ENCODE peak calls at places on chromosomes 3 and 15, in five cellular contexts. One of them, this sample, is unnamed.

GRCh38 chr15:65787260-65787659 is 4.8 kb downstream of the DENND4A start:
- DNase-seq in endothelial cell of umbilical vein: no peak
- DNase-seq in PC-3: no peak
- DNase-seq in neural progenitor cell: no peak
- DNase-seq in prostate gland: no peak
- DNase-seq in this sample: no peak

GRCh38 chr3:126083511-126083912 is 412 bp downstream of the SLC41A3 start:
- DNase-seq in neural progenitor cell: peak
- DNase-seq in prostate gland: peak
- DNase-seq in endothelial cell of umbilical vein: peak
- DNase-seq in PC-3: peak
- DNase-seq in this sample: peak

GRCh38 chr3:110419096-110419495 is 652.5 kb upstream of the NECTIN3 start:
- DNase-seq in PC-3: peak
- DNase-seq in prostate gland: no peak
- DNase-seq in endothelial cell of umbilical vein: peak
- DNase-seq in neural progenitor cell: no peak
- DNase-seq in this sample: no peak

GRCh38 chr3:101010316-101010715 is 17.1 kb upstream of the ABI3BP start:
- DNase-seq in neural progenitor cell: no peak
- DNase-seq in endothelial cell of umbilical vein: peak
- DNase-seq in PC-3: no peak
- DNase-seq in prostate gland: no peak
- DNase-seq in this sample: no peak

GRCh38 chr15:38577405-38577987 is 12.9 kb upstream of the RASGRP1 start:
- DNase-seq in PC-3: no peak
- DNase-seq in prostate gland: no peak
- DNase-seq in neural progenitor cell: no peak
- DNase-seq in endothelial cell of umbilical vein: no peak
- DNase-seq in this sample: no peak

GRCh38 chr3:148075829-148076716 is 621.6 kb upstream of the AGTR1 start:
- DNase-seq in endothelial cell of umbilical vein: peak
- DNase-seq in PC-3: peak
- DNase-seq in prostate gland: no peak
- DNase-seq in neural progenitor cell: peak
- DNase-seq in this sample: no peak

GRCh38 chr3:123385981-123386380 is 62.9 kb downstream of the ADCY5 start:
- DNase-seq in prostate gland: no peak
- DNase-seq in neural progenitor cell: no peak
- DNase-seq in endothelial cell of umbilical vein: no peak
- DNase-seq in PC-3: peak
- DNase-seq in this sample: no peak

GRCh38 chr3:197350446-197350845 is 52.0 kb upstream of the DLG1 start:
- DNase-seq in prostate gland: no peak
- DNase-seq in PC-3: no peak
- DNase-seq in neural progenitor cell: no peak
- DNase-seq in endothelial cell of umbilical vein: no peak
- DNase-seq in this sample: no peak

GRCh38 chr15:31393441-31394091 is 66.9 kb downstream of the KLF13 start:
- DNase-seq in endothelial cell of umbilical vein: no peak
- DNase-seq in PC-3: no peak
- DNase-seq in prostate gland: no peak
- DNase-seq in neural progenitor cell: no peak
- DNase-seq in this sample: no peak

GRCh38 chr15:31347067-31347975 is 20.7 kb downstream of the KLF13 start:
- DNase-seq in neural progenitor cell: no peak
- DNase-seq in PC-3: no peak
- DNase-seq in prostate gland: no peak
- DNase-seq in endothelial cell of umbilical vein: no peak
- DNase-seq in this sample: peak

GRCh38 chr3:47762233-47762632 is 19.5 kb downstream of the SMARCC1 start:
- DNase-seq in PC-3: no peak
- DNase-seq in endothelial cell of umbilical vein: no peak
- DNase-seq in neural progenitor cell: no peak
- DNase-seq in prostate gland: no peak
- DNase-seq in this sample: no peak

GRCh38 chr15:61501815-61502214 is 272.7 kb upstream of the RORA start:
- DNase-seq in PC-3: no peak
- DNase-seq in endothelial cell of umbilical vein: peak
- DNase-seq in neural progenitor cell: no peak
- DNase-seq in prostate gland: no peak
- DNase-seq in this sample: no peak

GRCh38 chr3:15298504-15298903 is 33.9 kb downstream of the SH3BP5 start:
- DNase-seq in prostate gland: no peak
- DNase-seq in endothelial cell of umbilical vein: no peak
- DNase-seq in PC-3: no peak
- DNase-seq in neural progenitor cell: no peak
- DNase-seq in this sample: no peak

GRCh38 chr3:16511561-16512434 is 1.7 kb downstream of the RFTN1 start:
- DNase-seq in PC-3: no peak
- DNase-seq in prostate gland: no peak
- DNase-seq in endothelial cell of umbilical vein: peak
- DNase-seq in neural progenitor cell: peak
- DNase-seq in this sample: peak

GRCh38 chr3:187739125-187739560 is 6.1 kb downstream of the BCL6 start:
- DNase-seq in neural progenitor cell: no peak
- DNase-seq in prostate gland: no peak
- DNase-seq in endothelial cell of umbilical vein: no peak
- DNase-seq in PC-3: no peak
- DNase-seq in this sample: peak

GRCh38 chr3:9111349-9112265 is 137.8 kb downstream of the SRGAP3 start:
- DNase-seq in prostate gland: no peak
- DNase-seq in endothelial cell of umbilical vein: no peak
- DNase-seq in PC-3: no peak
- DNase-seq in neural progenitor cell: no peak
- DNase-seq in this sample: no peak

GRCh38 chr15:101378356-101378755 is 83.3 kb upstream of the SNRPA1 start:
- DNase-seq in prostate gland: no peak
- DNase-seq in endothelial cell of umbilical vein: no peak
- DNase-seq in PC-3: no peak
- DNase-seq in neural progenitor cell: no peak
- DNase-seq in this sample: no peak
- H3K27ac ChIP-seq in prostate gland: no peak
- H3K27ac ChIP-seq in endothelial cell of umbilical vein: no peak
- H3K27ac ChIP-seq in PC-3: no peak
- H3K27ac ChIP-seq in neural progenitor cell: no peak
- H3K27ac ChIP-seq in this sample: no peak

GRCh38 chr3:139934557-139935070 is 371 bp upstream of the CLSTN2 start:
- DNase-seq in PC-3: no peak
- DNase-seq in prostate gland: no peak
- DNase-seq in neural progenitor cell: peak
- DNase-seq in endothelial cell of umbilical vein: no peak
- DNase-seq in this sample: no peak
- TF ChIP-seq CTCF in PC-3: no peak
- TF ChIP-seq CTCF in prostate gland: peak
- TF ChIP-seq CTCF in neural progenitor cell: peak
- TF ChIP-seq CTCF in endothelial cell of umbilical vein: no peak
- TF ChIP-seq CTCF in this sample: no peak

GRCh38 chr15:27241942-27242341 is 271.0 kb downstream of the GABRG3 start:
- DNase-seq in endothelial cell of umbilical vein: no peak
- DNase-seq in PC-3: peak
- DNase-seq in prostate gland: no peak
- DNase-seq in neural progenitor cell: no peak
- DNase-seq in this sample: no peak
- H3K27ac ChIP-seq in endothelial cell of umbilical vein: no peak
- H3K27ac ChIP-seq in PC-3: no peak
- H3K27ac ChIP-seq in prostate gland: no peak
- H3K27ac ChIP-seq in neural progenitor cell: no peak
- H3K27ac ChIP-seq in this sample: no peak

GRCh38 chr15:98567951-98568350 is 80.4 kb upstream of the IGF1R start:
- DNase-seq in prostate gland: no peak
- DNase-seq in PC-3: no peak
- DNase-seq in endothelial cell of umbilical vein: no peak
- DNase-seq in neural progenitor cell: no peak
- DNase-seq in this sample: no peak

GRCh38 chr15:98565566-98565965 is 82.8 kb upstream of the IGF1R start:
- DNase-seq in neural progenitor cell: no peak
- DNase-seq in PC-3: no peak
- DNase-seq in endothelial cell of umbilical vein: no peak
- DNase-seq in prostate gland: no peak
- DNase-seq in this sample: no peak

GRCh38 chr15:98570119-98570518 is 78.2 kb upstream of the IGF1R start:
- DNase-seq in endothelial cell of umbilical vein: no peak
- DNase-seq in PC-3: no peak
- DNase-seq in prostate gland: no peak
- DNase-seq in neural progenitor cell: no peak
- DNase-seq in this sample: no peak

DNA sequence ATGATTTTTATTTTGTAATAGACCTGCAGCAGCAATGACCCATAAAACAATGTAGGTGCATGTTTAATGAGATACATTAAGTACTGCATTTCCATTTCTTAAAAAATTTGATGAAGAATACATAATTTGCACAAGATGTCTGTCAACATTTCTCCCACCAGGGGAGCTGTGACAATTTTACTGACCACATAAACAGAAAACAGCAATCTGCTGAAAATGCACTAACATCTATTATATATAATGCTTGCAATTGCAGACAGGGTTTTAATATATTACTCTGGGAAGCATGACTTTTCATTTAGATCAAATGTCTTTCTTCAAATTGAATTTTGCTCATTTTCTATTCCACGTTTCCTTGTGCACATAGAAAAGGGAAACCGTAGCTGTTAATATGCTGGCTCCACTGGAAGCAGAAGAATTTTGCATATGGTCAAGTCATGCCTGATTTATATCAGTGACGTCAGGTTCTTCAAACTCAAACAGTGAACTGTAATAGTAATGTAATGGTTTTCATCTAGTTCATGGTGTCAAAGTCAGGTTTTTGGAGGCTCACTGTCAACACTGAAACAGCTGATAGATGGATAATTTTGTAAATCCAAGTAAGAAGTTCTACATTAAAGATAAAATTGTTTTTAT is 79.8 kb upstream of the IGF1R start:
- DNase-seq in PC-3: no peak
- DNase-seq in prostate gland: no peak
- DNase-seq in endothelial cell of umbilical vein: no peak
- DNase-seq in neural progenitor cell: no peak
- DNase-seq in this sample: no peak
- TF ChIP-seq CTCF in PC-3: peak
- TF ChIP-seq CTCF in prostate gland: peak
- TF ChIP-seq CTCF in endothelial cell of umbilical vein: peak
- TF ChIP-seq CTCF in neural progenitor cell: peak
- TF ChIP-seq CTCF in this sample: no peak

GRCh38 chr3:11713171-11713570 is 69.5 kb upstream of the VGLL4 start:
- DNase-seq in endothelial cell of umbilical vein: no peak
- DNase-seq in prostate gland: no peak
- DNase-seq in PC-3: no peak
- DNase-seq in neural progenitor cell: no peak
- DNase-seq in this sample: no peak
- H3K27ac ChIP-seq in endothelial cell of umbilical vein: no peak
- H3K27ac ChIP-seq in prostate gland: no peak
- H3K27ac ChIP-seq in PC-3: no peak
- H3K27ac ChIP-seq in neural progenitor cell: no peak
- H3K27ac ChIP-seq in this sample: no peak

GRCh38 chr3:138284957-138285477 is 44.6 kb downstream of the NME9 start:
- DNase-seq in endothelial cell of umbilical vein: no peak
- DNase-seq in PC-3: peak
- DNase-seq in neural progenitor cell: no peak
- DNase-seq in prostate gland: no peak
- DNase-seq in this sample: no peak
- TF ChIP-seq CTCF in endothelial cell of umbilical vein: peak
- TF ChIP-seq CTCF in PC-3: peak
- TF ChIP-seq CTCF in neural progenitor cell: peak
- TF ChIP-seq CTCF in prostate gland: no peak
- TF ChIP-seq CTCF in this sample: no peak

DNA sequence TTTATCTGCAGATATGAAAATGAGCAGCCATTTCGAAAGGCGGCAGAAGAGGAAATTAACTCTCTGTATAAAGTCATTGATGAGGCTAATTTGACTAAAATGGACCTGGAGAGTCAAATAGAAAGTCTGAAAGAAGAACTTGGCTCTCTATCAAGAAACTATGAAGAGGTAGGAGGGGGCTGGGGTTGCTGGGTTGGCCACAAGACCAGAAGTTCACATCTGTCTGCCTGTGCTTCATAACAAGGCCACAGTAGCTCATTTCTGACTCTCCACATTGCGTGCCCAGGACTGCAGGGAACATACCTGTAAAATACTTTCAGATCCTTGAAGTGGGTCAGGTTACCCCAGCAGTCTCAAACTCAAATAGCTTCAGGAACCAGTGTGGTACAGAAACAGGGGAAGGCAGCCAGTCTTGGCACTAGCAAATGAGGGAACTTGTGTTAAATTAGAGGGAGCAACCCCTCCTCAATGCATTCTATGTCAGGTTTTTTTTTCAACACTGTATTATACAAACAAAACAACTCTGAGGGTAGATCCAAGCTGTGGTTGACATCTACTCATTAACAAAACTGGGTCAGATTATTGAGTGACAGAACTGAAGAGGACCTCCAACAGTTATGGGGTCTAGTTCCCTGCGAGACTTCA is 48.7 kb downstream of the BFSP2 start:
- DNase-seq in PC-3: no peak
- DNase-seq in neural progenitor cell: no peak
- DNase-seq in endothelial cell of umbilical vein: no peak
- DNase-seq in prostate gland: no peak
- DNase-seq in this sample: no peak
- H3K27ac ChIP-seq in PC-3: no peak
- H3K27ac ChIP-seq in neural progenitor cell: no peak
- H3K27ac ChIP-seq in endothelial cell of umbilical vein: no peak
- H3K27ac ChIP-seq in prostate gland: no peak
- H3K27ac ChIP-seq in this sample: no peak

GRCh38 chr3:160719710-160720109 is 36.3 kb upstream of the PPM1L start:
- DNase-seq in prostate gland: no peak
- DNase-seq in neural progenitor cell: no peak
- DNase-seq in PC-3: no peak
- DNase-seq in endothelial cell of umbilical vein: no peak
- DNase-seq in this sample: no peak

GRCh38 chr3:160722331-160722730 is 33.7 kb upstream of the PPM1L start:
- DNase-seq in endothelial cell of umbilical vein: no peak
- DNase-seq in neural progenitor cell: no peak
- DNase-seq in prostate gland: no peak
- DNase-seq in PC-3: no peak
- DNase-seq in this sample: no peak

GRCh38 chr3:160725326-160725725 is 30.7 kb upstream of the PPM1L start:
- DNase-seq in endothelial cell of umbilical vein: no peak
- DNase-seq in prostate gland: no peak
- DNase-seq in neural progenitor cell: no peak
- DNase-seq in PC-3: no peak
- DNase-seq in this sample: no peak

GRCh38 chr3:160720123-160720746 is 35.8 kb upstream of the PPM1L start:
- DNase-seq in endothelial cell of umbilical vein: no peak
- DNase-seq in prostate gland: no peak
- DNase-seq in neural progenitor cell: peak
- DNase-seq in PC-3: peak
- DNase-seq in this sample: no peak
- TF ChIP-seq CTCF in endothelial cell of umbilical vein: peak
- TF ChIP-seq CTCF in prostate gland: no peak
- TF ChIP-seq CTCF in neural progenitor cell: peak
- TF ChIP-seq CTCF in PC-3: peak
- TF ChIP-seq CTCF in this sample: no peak

DNA sequence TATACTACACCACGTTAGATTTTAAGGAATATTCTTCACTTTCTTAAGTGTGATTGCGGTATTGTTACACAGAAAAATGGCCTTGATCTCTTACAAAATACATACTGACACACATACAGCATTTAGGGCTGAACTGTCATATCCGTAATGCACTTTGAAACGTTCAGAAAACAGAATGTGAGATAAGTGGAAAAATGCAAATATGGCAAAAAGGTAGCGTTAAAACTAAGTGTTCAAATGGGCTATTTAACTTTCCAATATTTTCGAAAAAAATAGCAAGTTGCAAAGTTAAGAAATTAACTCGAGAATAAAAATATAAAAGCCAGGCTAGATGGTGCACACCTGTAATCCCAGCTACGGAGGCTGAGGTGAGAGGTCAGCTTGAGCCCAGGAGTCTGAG is 1.7 kb downstream of the ZNF280D start:
- DNase-seq in prostate gland: no peak
- DNase-seq in neural progenitor cell: no peak
- DNase-seq in endothelial cell of umbilical vein: no peak
- DNase-seq in PC-3: no peak
- DNase-seq in this sample: no peak
- H3K27ac ChIP-seq in prostate gland: peak
- H3K27ac ChIP-seq in neural progenitor cell: no peak
- H3K27ac ChIP-seq in endothelial cell of umbilical vein: no peak
- H3K27ac ChIP-seq in PC-3: no peak
- H3K27ac ChIP-seq in this sample: no peak